ENCODE peak calls at places on chromosomes 11 and 22, in seven cellular contexts. One of them, this sample, is unnamed.

GRCh38 chr11:126646701-126647209 is 291.3 kb downstream of the ST3GAL4 start:
- DNase-seq in CD8-positive, alpha-beta memory T cell: no peak
- DNase-seq in heart right ventricle: no peak
- DNase-seq in transverse colon: no peak
- DNase-seq in H1: no peak
- DNase-seq in aorta: no peak
- DNase-seq in spleen: no peak
- DNase-seq in this sample: no peak

GRCh38 chr11:63508009-63508408 is 2.1 kb downstream of the LGALS12 start:
- DNase-seq in CD8-positive, alpha-beta memory T cell: no peak
- DNase-seq in heart right ventricle: peak
- DNase-seq in spleen: no peak
- DNase-seq in H1: no peak
- DNase-seq in transverse colon: no peak
- DNase-seq in aorta: no peak
- DNase-seq in this sample: no peak

GRCh38 chr11:20070459-20070858 is 89.8 kb downstream of the DBX1 start:
- DNase-seq in heart right ventricle: no peak
- DNase-seq in aorta: no peak
- DNase-seq in CD8-positive, alpha-beta memory T cell: no peak
- DNase-seq in spleen: no peak
- DNase-seq in transverse colon: no peak
- DNase-seq in H1: no peak
- DNase-seq in this sample: no peak

GRCh38 chr11:13046626-13047570 is 37.8 kb downstream of the RASSF10 start:
- DNase-seq in transverse colon: no peak
- DNase-seq in spleen: no peak
- DNase-seq in CD8-positive, alpha-beta memory T cell: no peak
- DNase-seq in heart right ventricle: no peak
- DNase-seq in aorta: no peak
- DNase-seq in H1: no peak
- DNase-seq in this sample: no peak

GRCh38 chr11:13269775-13270174 is 7.8 kb upstream of the BMAL1 start:
- DNase-seq in aorta: no peak
- DNase-seq in spleen: no peak
- DNase-seq in CD8-positive, alpha-beta memory T cell: no peak
- DNase-seq in transverse colon: no peak
- DNase-seq in H1: no peak
- DNase-seq in heart right ventricle: no peak
- DNase-seq in this sample: no peak

GRCh38 chr11:65918211-65919150 is at the start of gene C11orf68:
- DNase-seq in transverse colon: no peak
- DNase-seq in heart right ventricle: no peak
- DNase-seq in spleen: no peak
- DNase-seq in H1: peak
- DNase-seq in CD8-positive, alpha-beta memory T cell: no peak
- DNase-seq in aorta: no peak
- DNase-seq in this sample: peak

GRCh38 chr11:75896843-75897419 is 81.9 kb downstream of the UVRAG start:
- DNase-seq in aorta: no peak
- DNase-seq in heart right ventricle: no peak
- DNase-seq in CD8-positive, alpha-beta memory T cell: no peak
- DNase-seq in spleen: no peak
- DNase-seq in H1: no peak
- DNase-seq in transverse colon: no peak
- DNase-seq in this sample: no peak

GRCh38 chr11:126510621-126511370 is 155.3 kb downstream of the ST3GAL4 start:
- DNase-seq in CD8-positive, alpha-beta memory T cell: no peak
- DNase-seq in H1: no peak
- DNase-seq in aorta: no peak
- DNase-seq in heart right ventricle: no peak
- DNase-seq in spleen: peak
- DNase-seq in transverse colon: no peak
- DNase-seq in this sample: no peak

GRCh38 chr11:59845399-59845798 is at the start of gene CBLIF:
- DNase-seq in aorta: no peak
- DNase-seq in spleen: no peak
- DNase-seq in CD8-positive, alpha-beta memory T cell: no peak
- DNase-seq in heart right ventricle: no peak
- DNase-seq in H1: no peak
- DNase-seq in transverse colon: no peak
- DNase-seq in this sample: no peak

GRCh38 chr22:35587447-35587870 is 29.7 kb downstream of the MB start:
- DNase-seq in heart right ventricle: peak
- DNase-seq in spleen: no peak
- DNase-seq in aorta: no peak
- DNase-seq in H1: no peak
- DNase-seq in transverse colon: peak
- DNase-seq in CD8-positive, alpha-beta memory T cell: no peak
- DNase-seq in this sample: no peak

GRCh38 chr11:72576661-72577060 is 97.6 kb downstream of the PDE2A start:
- DNase-seq in CD8-positive, alpha-beta memory T cell: no peak
- DNase-seq in heart right ventricle: no peak
- DNase-seq in transverse colon: peak
- DNase-seq in aorta: no peak
- DNase-seq in H1: no peak
- DNase-seq in spleen: no peak
- DNase-seq in this sample: peak

GRCh38 chr11:73982595-73982989 is at the start of gene UCP2:
- DNase-seq in aorta: peak
- DNase-seq in transverse colon: peak
- DNase-seq in CD8-positive, alpha-beta memory T cell: peak
- DNase-seq in H1: no peak
- DNase-seq in heart right ventricle: peak
- DNase-seq in spleen: peak
- DNase-seq in this sample: peak

GRCh38 chr11:117818036-117818858 is 6.3 kb downstream of the FXYD2 start:
- DNase-seq in spleen: no peak
- DNase-seq in aorta: no peak
- DNase-seq in CD8-positive, alpha-beta memory T cell: peak
- DNase-seq in H1: no peak
- DNase-seq in heart right ventricle: no peak
- DNase-seq in transverse colon: no peak
- DNase-seq in this sample: no peak
- H3K27ac ChIP-seq in spleen: peak
- H3K27ac ChIP-seq in aorta: no peak
- H3K27ac ChIP-seq in CD8-positive, alpha-beta memory T cell: no peak
- H3K27ac ChIP-seq in H1: no peak
- H3K27ac ChIP-seq in heart right ventricle: no peak
- H3K27ac ChIP-seq in transverse colon: no peak
- H3K27ac ChIP-seq in this sample: peak

GRCh38 chr11:119728226-119728626 is 774 bp downstream of the NECTIN1 start:
- DNase-seq in transverse colon: peak
- DNase-seq in aorta: no peak
- DNase-seq in spleen: peak
- DNase-seq in heart right ventricle: no peak
- DNase-seq in H1: no peak
- DNase-seq in CD8-positive, alpha-beta memory T cell: no peak
- DNase-seq in this sample: no peak
- H3K27ac ChIP-seq in transverse colon: peak
- H3K27ac ChIP-seq in aorta: peak
- H3K27ac ChIP-seq in spleen: peak
- H3K27ac ChIP-seq in heart right ventricle: peak
- H3K27ac ChIP-seq in H1: no peak
- H3K27ac ChIP-seq in CD8-positive, alpha-beta memory T cell: no peak
- H3K27ac ChIP-seq in this sample: peak

DNA sequence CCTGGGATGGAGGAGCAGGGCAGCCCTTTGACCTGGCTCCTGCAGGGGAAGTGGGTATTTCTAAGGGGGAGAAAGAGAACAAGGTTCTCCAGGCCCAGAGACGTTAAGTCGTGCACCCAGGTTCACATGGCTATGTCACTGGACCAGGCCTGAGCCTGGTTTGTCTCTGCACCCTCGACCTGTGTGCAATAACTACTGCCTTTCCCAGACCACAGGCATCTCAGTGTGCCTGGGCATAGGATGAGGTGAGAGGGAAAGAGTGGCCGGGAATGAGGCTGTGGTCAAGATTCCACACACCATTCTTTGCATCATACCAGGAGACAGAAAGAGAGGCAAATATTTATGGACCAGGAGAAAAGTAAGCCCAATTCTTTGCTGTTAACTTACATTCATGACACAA is 66.8 kb downstream of the PRR5L start:
- DNase-seq in aorta: no peak
- DNase-seq in heart right ventricle: no peak
- DNase-seq in spleen: no peak
- DNase-seq in transverse colon: no peak
- DNase-seq in CD8-positive, alpha-beta memory T cell: no peak
- DNase-seq in H1: no peak
- DNase-seq in this sample: no peak
- H3K27ac ChIP-seq in aorta: no peak
- H3K27ac ChIP-seq in heart right ventricle: no peak
- H3K27ac ChIP-seq in spleen: peak
- H3K27ac ChIP-seq in transverse colon: peak
- H3K27ac ChIP-seq in CD8-positive, alpha-beta memory T cell: no peak
- H3K27ac ChIP-seq in H1: no peak
- H3K27ac ChIP-seq in this sample: peak

GRCh38 chr11:92852946-92853345 is 116.5 kb upstream of the MTNR1B start:
- DNase-seq in H1: no peak
- DNase-seq in CD8-positive, alpha-beta memory T cell: no peak
- DNase-seq in spleen: no peak
- DNase-seq in heart right ventricle: peak
- DNase-seq in transverse colon: peak
- DNase-seq in aorta: peak
- DNase-seq in this sample: no peak
- H3K27ac ChIP-seq in H1: no peak
- H3K27ac ChIP-seq in CD8-positive, alpha-beta memory T cell: no peak
- H3K27ac ChIP-seq in spleen: no peak
- H3K27ac ChIP-seq in heart right ventricle: no peak
- H3K27ac ChIP-seq in transverse colon: no peak
- H3K27ac ChIP-seq in aorta: no peak
- H3K27ac ChIP-seq in this sample: no peak

GRCh38 chr22:46096051-46096450 is 54.3 kb upstream of the PPARA start:
- DNase-seq in aorta: no peak
- DNase-seq in heart right ventricle: no peak
- DNase-seq in transverse colon: no peak
- DNase-seq in CD8-positive, alpha-beta memory T cell: no peak
- DNase-seq in H1: no peak
- DNase-seq in spleen: no peak
- DNase-seq in this sample: no peak
- H3K27ac ChIP-seq in aorta: no peak
- H3K27ac ChIP-seq in heart right ventricle: peak
- H3K27ac ChIP-seq in transverse colon: peak
- H3K27ac ChIP-seq in CD8-positive, alpha-beta memory T cell: no peak
- H3K27ac ChIP-seq in H1: no peak
- H3K27ac ChIP-seq in spleen: peak
- H3K27ac ChIP-seq in this sample: peak

DNA sequence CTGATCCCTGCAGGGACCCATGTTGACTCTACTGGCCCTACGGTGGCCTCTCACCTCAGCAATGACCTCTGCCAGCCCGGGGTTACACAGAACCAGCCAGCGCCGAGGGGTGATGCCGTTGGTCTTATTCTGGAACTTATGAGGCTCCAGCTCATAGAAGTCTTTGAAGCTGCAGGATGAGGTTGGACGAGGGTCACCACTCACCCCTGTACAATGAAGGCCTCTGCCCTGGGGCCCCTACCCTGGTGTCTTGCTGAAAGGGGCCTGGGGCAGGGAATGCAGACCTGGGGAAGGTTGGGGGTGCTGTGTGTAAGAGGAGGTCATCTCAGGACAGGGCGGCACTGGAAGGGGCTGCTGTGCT is 6.8 kb downstream of the PYGM start:
- DNase-seq in aorta: peak
- DNase-seq in CD8-positive, alpha-beta memory T cell: no peak
- DNase-seq in H1: no peak
- DNase-seq in spleen: no peak
- DNase-seq in heart right ventricle: no peak
- DNase-seq in transverse colon: no peak
- DNase-seq in this sample: no peak
- H3K27ac ChIP-seq in aorta: no peak
- H3K27ac ChIP-seq in CD8-positive, alpha-beta memory T cell: no peak
- H3K27ac ChIP-seq in H1: no peak
- H3K27ac ChIP-seq in spleen: no peak
- H3K27ac ChIP-seq in heart right ventricle: no peak
- H3K27ac ChIP-seq in transverse colon: no peak
- H3K27ac ChIP-seq in this sample: no peak

GRCh38 chr11:44271286-44271685 is 38.7 kb downstream of the ALX4 start:
- DNase-seq in aorta: no peak
- DNase-seq in heart right ventricle: no peak
- DNase-seq in transverse colon: no peak
- DNase-seq in spleen: no peak
- DNase-seq in CD8-positive, alpha-beta memory T cell: no peak
- DNase-seq in H1: no peak
- DNase-seq in this sample: no peak

GRCh38 chr11:44268073-44268806 is 41.7 kb downstream of the ALX4 start:
- DNase-seq in spleen: peak
- DNase-seq in transverse colon: no peak
- DNase-seq in aorta: no peak
- DNase-seq in heart right ventricle: no peak
- DNase-seq in CD8-positive, alpha-beta memory T cell: no peak
- DNase-seq in H1: no peak
- DNase-seq in this sample: no peak

GRCh38 chr11:44269369-44270351 is 40.3 kb downstream of the ALX4 start:
- DNase-seq in H1: no peak
- DNase-seq in aorta: no peak
- DNase-seq in transverse colon: no peak
- DNase-seq in heart right ventricle: no peak
- DNase-seq in spleen: peak
- DNase-seq in CD8-positive, alpha-beta memory T cell: no peak
- DNase-seq in this sample: peak

GRCh38 chr11:44268807-44269080 is 41.2 kb downstream of the ALX4 start:
- DNase-seq in CD8-positive, alpha-beta memory T cell: no peak
- DNase-seq in aorta: no peak
- DNase-seq in spleen: no peak
- DNase-seq in heart right ventricle: no peak
- DNase-seq in H1: no peak
- DNase-seq in transverse colon: no peak
- DNase-seq in this sample: no peak

GRCh38 chr11:44270403-44271192 is 39.3 kb downstream of the ALX4 start:
- DNase-seq in CD8-positive, alpha-beta memory T cell: no peak
- DNase-seq in aorta: no peak
- DNase-seq in transverse colon: no peak
- DNase-seq in H1: no peak
- DNase-seq in heart right ventricle: no peak
- DNase-seq in spleen: peak
- DNase-seq in this sample: no peak
- H3K27ac ChIP-seq in CD8-positive, alpha-beta memory T cell: peak
- H3K27ac ChIP-seq in aorta: no peak
- H3K27ac ChIP-seq in transverse colon: no peak
- H3K27ac ChIP-seq in H1: no peak
- H3K27ac ChIP-seq in heart right ventricle: no peak
- H3K27ac ChIP-seq in spleen: no peak
- H3K27ac ChIP-seq in this sample: peak

This sample was measured in uterus.